ENCODE peak calls at places on chromosome 1, in seven cellular contexts. I is neural progenitor cell, M is WERI-Rb-1, T is GM23338, V is mammary epithelial cell, G is aorta, X is AG04450. O is an unnamed sample.

GRCh38 chr1:228020686-228021525 is 14.1 kb downstream of the WNT3A start:
- DNase-seq in I (no peak), M (no peak), T (no peak), V (no peak), G (peak; percentile 54), X (no peak), O (no peak)

GRCh38 chr1:240732390-240732789 is 120.4 kb upstream of the GREM2 start:
- DNase-seq in I (peak; percentile 78), M (no peak), T (peak; percentile 88), V (peak; percentile 8), G (no peak), X (peak; percentile 50), O (no peak)

GRCh38 chr1:151596166-151596933 is 15.5 kb upstream of the SNX27 start:
- DNase-seq in I (no peak), M (no peak), T (no peak), V (peak; percentile 61), G (no peak), X (no peak), O (no peak)

GRCh38 chr1:45999507-45999906 is 132.9 kb downstream of the PIK3R3 start:
- DNase-seq in I (no peak), M (no peak), T (no peak), V (no peak), G (no peak), X (no peak), O (no peak)

GRCh38 chr1:34631126-34631525 is 123.7 kb upstream of the GJB5 start:
- DNase-seq in I (no peak), M (no peak), T (peak; percentile 37), V (no peak), G (no peak), X (no peak), O (no peak)

GRCh38 chr1:30976143-30976542 is 67.6 kb upstream of the SDC3 start:
- DNase-seq in I (no peak), M (no peak), T (no peak), V (no peak), G (no peak), X (no peak), O (no peak)

GRCh38 chr1:6171546-6172124 is 8.5 kb downstream of the CHD5 start:
- DNase-seq in I (peak; percentile 62), M (peak; percentile 71), T (peak; percentile 78), V (no peak), G (no peak), X (no peak), O (peak; percentile 88)

GRCh38 chr1:157170677-157171515 is 32.7 kb upstream of the ETV3 start:
- DNase-seq in I (peak; percentile 73), M (peak; percentile 82), T (peak; percentile 87), V (peak; percentile 31), G (no peak), X (no peak), O (peak; percentile 93)

GRCh38 chr1:210900820-210901219 is 233.1 kb downstream of the KCNH1 start:
- DNase-seq in I (no peak), M (no peak), T (no peak), V (no peak), G (no peak), X (no peak), O (no peak)

GRCh38 chr1:36204347-36204909 is 19.8 kb upstream of the THRAP3 start:
- DNase-seq in I (no peak), M (no peak), T (no peak), V (no peak), G (no peak), X (no peak), O (no peak)

GRCh38 chr1:177753655-177754054 is 216.2 kb downstream of the SEC16B start:
- DNase-seq in I (no peak), M (no peak), T (no peak), V (no peak), G (no peak), X (no peak), O (no peak)

GRCh38 chr1:85344256-85344694 is 67.8 kb upstream of the BCL10 start:
- DNase-seq in I (peak; percentile 67), M (peak; percentile 21), T (peak; percentile 91), V (peak; percentile 33), G (no peak), X (no peak), O (peak; percentile 86)

GRCh38 chr1:169426174-169426716 is 1.0 kb downstream of the CCDC181 start:
- DNase-seq in I (no peak), M (no peak), T (no peak), V (no peak), G (no peak), X (no peak), O (no peak)
- H3K27ac ChIP-seq in I (no peak overlapping the region), M (peak overlapping the region; percentile 45), T (no peak overlapping the region), V (no peak overlapping the region), G (no peak overlapping the region), X (no peak overlapping the region), O (no peak overlapping the region)

DNA sequence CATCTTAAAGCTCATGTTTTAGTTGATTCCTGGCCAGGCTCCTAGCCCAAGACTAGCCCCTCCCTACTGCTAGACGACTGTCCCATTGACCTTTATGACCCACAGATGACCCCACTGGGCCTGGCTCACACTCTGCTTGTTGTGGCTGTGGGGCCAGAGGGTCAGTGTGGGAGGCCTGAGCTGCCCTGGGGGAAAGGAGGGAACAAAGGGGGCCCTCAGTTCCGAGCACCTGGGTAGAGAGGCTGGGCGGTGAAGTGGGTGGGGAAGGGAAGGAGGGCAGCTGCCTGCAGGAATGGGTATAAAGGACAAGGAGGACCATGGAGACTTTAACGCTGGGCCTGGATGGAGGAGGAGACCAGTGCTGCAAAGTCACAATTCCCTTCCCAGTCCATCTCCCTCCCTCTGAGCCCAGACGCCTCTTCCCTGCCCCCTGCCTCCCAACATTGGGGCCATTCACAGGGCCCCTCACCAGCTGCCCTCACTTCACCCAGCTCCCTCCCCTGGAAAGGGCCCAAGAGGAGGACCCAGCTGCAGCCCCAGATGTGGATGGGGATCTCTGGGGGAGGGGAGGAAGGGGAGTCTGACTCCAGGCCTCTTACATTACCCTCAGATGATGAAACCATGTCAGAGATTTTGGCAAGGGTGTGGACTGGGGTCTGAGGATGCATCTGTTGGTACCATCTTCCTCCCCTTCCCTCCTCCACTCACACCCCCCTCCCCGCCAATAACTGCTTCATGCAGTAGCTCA is 911 bp upstream of the KIF21B start:
- DNase-seq in I (peak; percentile 37), M (peak; percentile 43), T (peak; percentile 49), V (no peak), G (peak; percentile 62), X (no peak), O (peak; percentile 62)
- H3K27ac ChIP-seq in I (no peak overlapping the region), M (peak overlapping the region; percentile 89), T (no peak overlapping the region), V (no peak overlapping the region), G (no peak overlapping the region), X (no peak overlapping the region), O (no peak overlapping the region)

DNA sequence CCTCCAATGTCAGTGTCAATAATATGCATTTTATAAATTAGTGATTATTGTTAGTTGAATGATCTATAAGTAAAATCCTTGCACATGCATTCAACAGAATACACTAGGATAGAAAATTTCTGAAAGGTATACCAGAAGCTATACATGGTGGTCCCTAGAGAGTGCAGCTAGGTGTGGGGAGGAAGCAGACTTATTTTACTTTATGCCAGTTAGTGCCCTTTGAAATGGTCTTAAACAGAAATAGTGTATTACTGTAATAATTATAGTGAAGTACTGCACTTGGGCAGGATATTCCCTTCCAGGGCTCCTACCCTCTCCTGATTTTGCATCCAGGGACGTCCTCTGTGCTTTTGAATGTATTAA is 23.2 kb upstream of the WDR26 start:
- DNase-seq in I (no peak), M (no peak), T (no peak), V (no peak), G (no peak), X (no peak), O (no peak)
- H3K27ac ChIP-seq in I (no peak overlapping the region), M (no peak overlapping the region), T (no peak overlapping the region), V (no peak overlapping the region), G (no peak overlapping the region), X (no peak overlapping the region), O (no peak overlapping the region)

DNA sequence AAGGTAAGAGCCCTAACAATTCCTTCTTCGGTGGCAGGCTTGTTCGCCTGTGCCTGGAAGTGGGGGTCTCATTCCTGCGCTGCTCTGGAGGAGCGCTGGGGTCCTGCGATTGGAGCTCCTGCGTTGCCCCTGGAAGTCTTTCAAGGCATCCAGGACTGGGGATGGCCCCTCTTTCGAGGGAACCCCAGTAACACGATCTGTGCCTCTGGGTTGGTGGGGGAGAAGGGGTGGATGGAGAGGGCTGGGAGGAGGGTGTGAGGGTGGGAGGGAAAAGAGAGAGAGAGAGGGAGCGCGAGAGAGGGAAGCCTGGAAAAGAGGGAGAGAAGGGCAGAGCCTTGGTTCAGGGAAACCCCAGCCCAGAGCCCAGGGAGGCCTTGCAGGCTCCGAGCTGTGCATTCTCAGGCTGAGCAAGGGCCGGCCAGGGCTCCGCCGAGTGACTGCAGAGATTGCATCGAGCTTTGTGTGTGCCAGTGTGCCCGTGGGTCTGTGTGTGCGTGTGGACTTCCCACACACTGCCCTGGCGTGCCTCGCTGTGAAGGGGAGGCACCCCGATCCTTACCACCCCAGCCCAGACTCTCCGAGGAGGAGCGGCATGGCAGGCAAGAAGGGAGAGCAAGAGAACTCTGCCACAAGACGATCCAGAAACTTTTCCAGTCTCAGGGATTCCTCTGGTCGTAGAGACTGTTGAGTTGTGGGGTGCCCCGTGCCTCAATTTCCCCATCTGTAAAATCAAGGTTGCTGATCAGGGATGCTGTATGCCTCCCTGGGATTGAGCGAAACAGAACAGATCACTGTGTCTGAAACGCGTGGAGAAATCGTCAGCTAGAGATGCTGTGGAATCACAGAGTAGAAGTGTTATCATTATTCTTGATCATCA is 609 bp downstream of the BCL9 start:
- DNase-seq in I (peak; percentile 82), M (peak; percentile 79), T (peak; percentile 83), V (no peak), G (peak; percentile 82), X (no peak), O (peak; percentile 82)
- H3K27ac ChIP-seq in I (peak overlapping the region; percentile 93), M (peak overlapping the region; percentile 88), T (peak overlapping the region; percentile 97), V (no peak overlapping the region), G (peak overlapping the region; percentile 95), X (peak overlapping the region; percentile 92), O (peak overlapping the region; percentile 93)

GRCh38 chr1:28890836-28891235 is 23.5 kb upstream of the EPB41 start:
- DNase-seq in I (no peak), M (no peak), T (no peak), V (no peak), G (no peak), X (no peak), O (no peak)

GRCh38 chr1:28888915-28889314 is 25.5 kb upstream of the EPB41 start:
- DNase-seq in I (no peak), M (no peak), T (no peak), V (no peak), G (no peak), X (no peak), O (no peak)

GRCh38 chr1:28891256-28891655 is 23.1 kb upstream of the EPB41 start:
- DNase-seq in I (no peak), M (no peak), T (no peak), V (no peak), G (no peak), X (no peak), O (no peak)

GRCh38 chr1:28889357-28889756 is 25.0 kb upstream of the EPB41 start:
- DNase-seq in I (no peak), M (no peak), T (no peak), V (no peak), G (no peak), X (no peak), O (no peak)

GRCh38 chr1:28890435-28890834 is 23.9 kb upstream of the EPB41 start:
- DNase-seq in I (no peak), M (no peak), T (no peak), V (no peak), G (no peak), X (no peak), O (no peak)
- H3K27ac ChIP-seq in I (no peak overlapping the region), M (peak overlapping the region; percentile 47), T (no peak overlapping the region), V (no peak overlapping the region), G (no peak overlapping the region), X (no peak overlapping the region), O (no peak overlapping the region)

O was measured in endodermal cell.